ENCODE peak calls at places on chromosomes 4 and X, in five cellular contexts. Y is tibial artery, C is aorta, K is coronary artery, Q is upper lobe of right lung. M is an unnamed sample.

GRCh38 chr4:83964996-83965541 is 429.2 kb downstream of the GPAT3 start:
- DNase-seq in Y (no peak), C (no peak), K (no peak), Q (no peak), M (no peak)

GRCh38 chr4:184163813-184164212 is 53.9 kb downstream of the ENPP6 start:
- DNase-seq in Y (no peak), C (no peak), K (no peak), Q (peak), M (peak)

GRCh38 chr4:27474691-27475090 is 614.0 kb downstream of the STIM2 start:
- DNase-seq in Y (no peak), C (no peak), K (no peak), Q (no peak), M (no peak)

GRCh38 chr4:24496597-24496996 is 87.8 kb downstream of the DHX15 start:
- DNase-seq in Y (no peak), C (no peak), K (no peak), Q (no peak), M (no peak)

GRCh38 chr4:156815717-156816319 is 155.8 kb downstream of the PDGFC start:
- DNase-seq in Y (no peak), C (no peak), K (no peak), Q (no peak), M (no peak)

GRCh38 chr4:94036964-94037363 is 170.7 kb upstream of the SMARCAD1 start:
- DNase-seq in Y (no peak), C (no peak), K (no peak), Q (no peak), M (no peak)

GRCh38 chr4:7595883-7596535 is 161.3 kb upstream of the PSAPL1 start:
- DNase-seq in Y (no peak), C (no peak), K (no peak), Q (no peak), M (no peak)

GRCh38 chr4:112532267-112532666 is 16.3 kb upstream of the NEUROG2 start:
- DNase-seq in Y (no peak), C (no peak), K (no peak), Q (no peak), M (no peak)

GRCh38 chrX:104641176-104641575 is 75.2 kb downstream of the IL1RAPL2 start:
- DNase-seq in Y (no peak), C (no peak), K (no peak), Q (no peak), M (no peak)

GRCh38 chr4:156953951-156954350 is 17.6 kb downstream of the PDGFC start:
- DNase-seq in Y (no peak), C (no peak), K (no peak), Q (no peak), M (no peak)

GRCh38 chr4:85748654-85749053 is 273.7 kb downstream of the ARHGAP24 start:
- DNase-seq in Y (no peak), C (no peak), K (no peak), Q (no peak), M (no peak)

DNA sequence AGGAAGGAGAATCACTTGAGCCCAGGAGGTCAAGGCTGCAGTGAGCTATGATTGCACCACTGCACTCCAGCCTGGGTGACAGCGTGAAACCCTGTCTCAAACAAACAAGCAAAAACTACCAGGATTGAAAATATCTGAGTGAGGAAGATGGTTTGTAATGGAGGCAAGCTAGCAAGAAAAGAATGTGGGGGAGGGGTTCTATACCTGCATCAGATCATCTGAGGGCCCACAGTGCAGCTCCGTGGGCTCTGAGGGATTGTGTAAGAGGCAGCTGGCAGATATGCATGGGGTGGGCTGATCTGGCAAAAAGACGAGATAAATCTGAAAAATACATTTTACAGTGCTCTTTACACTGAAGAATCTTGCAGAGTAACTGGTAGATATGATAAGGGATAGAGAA is 28.9 kb upstream of the CHRNA9 start:
- DNase-seq in Y (peak), C (no peak), K (no peak), Q (no peak), M (no peak)
- H3K27ac ChIP-seq in Y (no peak), C (no peak), K (no peak), Q (no peak), M (no peak)

DNA sequence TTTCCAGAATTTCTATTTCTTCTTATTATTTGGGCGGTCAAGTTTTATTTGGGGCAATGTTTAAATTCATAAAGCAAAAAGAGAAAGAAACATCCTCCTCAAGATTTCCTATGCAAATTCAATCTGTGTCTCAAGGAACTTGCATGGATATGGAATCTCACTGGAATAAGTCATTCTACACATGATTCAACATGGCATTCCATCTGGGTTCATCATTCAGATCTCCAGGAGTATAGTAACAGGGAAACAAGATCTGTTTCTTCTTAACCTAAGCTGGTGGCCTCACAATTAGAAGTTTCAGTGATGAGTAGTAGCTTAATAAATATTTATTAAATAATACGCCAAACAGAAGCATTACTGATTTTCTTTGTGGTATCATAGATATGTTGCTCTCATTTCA is 19.8 kb downstream of the KLHL34 start:
- DNase-seq in Y (no peak), C (no peak), K (no peak), Q (no peak), M (no peak)
- H3K27ac ChIP-seq in Y (no peak), C (no peak), K (no peak), Q (no peak), M (no peak)

GRCh38 chr4:169050308-169050707 is 40.3 kb upstream of the CBR4 start:
- DNase-seq in Y (no peak), C (no peak), K (no peak), Q (no peak), M (no peak)
- H3K27ac ChIP-seq in Y (no peak), C (no peak), K (peak), Q (peak), M (peak)

GRCh38 chr4:82436780-82437179 is 6.4 kb downstream of the ENOPH1 start:
- DNase-seq in Y (no peak), C (no peak), K (no peak), Q (no peak), M (no peak)
- H3K27ac ChIP-seq in Y (no peak), C (no peak), K (no peak), Q (no peak), M (no peak)

GRCh38 chr4:90126805-90127204 is 389 bp upstream of the CCSER1 start:
- DNase-seq in Y (no peak), C (no peak), K (no peak), Q (no peak), M (no peak)

GRCh38 chr4:90127223-90127705 is at the start of gene CCSER1:
- DNase-seq in Y (peak), C (peak), K (peak), Q (peak), M (peak)

GRCh38 chr4:90121961-90122748 is 5.0 kb upstream of the CCSER1 start:
- DNase-seq in Y (no peak), C (no peak), K (no peak), Q (no peak), M (no peak)

GRCh38 chr4:90127706-90128345 is 632 bp downstream of the CCSER1 start:
- DNase-seq in Y (no peak), C (peak), K (no peak), Q (peak), M (peak)
- H3K27ac ChIP-seq in Y (peak), C (no peak), K (peak), Q (peak), M (peak)

GRCh38 chr4:152187693-152188092 is 348.2 kb downstream of the FBXW7 start:
- DNase-seq in Y (no peak), C (no peak), K (no peak), Q (no peak), M (no peak)
- H3K27ac ChIP-seq in Y (no peak), C (no peak), K (no peak), Q (no peak), M (no peak)

M was measured in lower lobe of right lung.